ENCODE peak calls at places on chromosomes 13 and 19, in seven cellular contexts. J is dorsolateral prefrontal cortex, L is Peyer's patch, Y is D721Med, H is Calu3, E is cardiac fibroblast, F is SK-N-SH. P is an unnamed sample.

GRCh38 chr13:31885994-31886393 is 145.6 kb upstream of the FRY start:
- DNase-seq in L (no peak), J (no peak), F (peak), Y (no peak), E (peak), H (no peak), P (no peak)

GRCh38 chr19:17496337-17496997 is 15.0 kb upstream of the PGLS start:
- DNase-seq in F (peak), J (peak), H (peak), E (peak), Y (peak), L (peak), P (peak)

GRCh38 chr19:3099347-3100145 is 5.4 kb downstream of the GNA11 start:
- DNase-seq in E (no peak), L (no peak), F (no peak), J (no peak), H (no peak), Y (peak), P (no peak)

GRCh38 chr19:5339950-5340636 is 519 bp downstream of the PTPRS start:
- DNase-seq in L (no peak), Y (no peak), J (no peak), E (no peak), H (peak), F (peak), P (no peak)

GRCh38 chr13:102903659-102904407 is 58.0 kb downstream of the ERCC5 start:
- DNase-seq in J (no peak), F (peak), Y (no peak), E (peak), L (no peak), H (no peak), P (no peak)

GRCh38 chr13:73608731-73609485 is 525.3 kb downstream of the KLF12 start:
- DNase-seq in F (no peak), J (no peak), H (no peak), L (no peak), E (no peak), Y (no peak), P (no peak)

GRCh38 chr19:6521718-6522646 is 8.8 kb upstream of the TNFSF9 start:
- DNase-seq in J (no peak), L (peak), E (peak), H (no peak), F (no peak), Y (no peak), P (peak)

GRCh38 chr19:21256722-21257121 is 72.5 kb downstream of the ZNF708 start:
- DNase-seq in E (peak), Y (no peak), L (no peak), F (peak), H (no peak), J (no peak), P (no peak)

GRCh38 chr19:28333909-28334308 is 879.0 kb downstream of the UQCRFS1 start:
- DNase-seq in Y (no peak), L (no peak), J (no peak), F (no peak), H (no peak), E (no peak), P (no peak)

GRCh38 chr13:101917475-101917810 is 465.0 kb downstream of the ITGBL1 start:
- DNase-seq in L (no peak), Y (no peak), H (no peak), J (peak), E (no peak), F (peak), P (no peak)

GRCh38 chr13:113579686-113580085 is 4.9 kb upstream of the TFDP1 start:
- DNase-seq in L (no peak), E (no peak), F (no peak), H (no peak), J (no peak), Y (no peak), P (no peak)

GRCh38 chr19:30362156-30362754 is 9.9 kb upstream of the ZNF536 start:
- DNase-seq in J (no peak), Y (no peak), H (no peak), E (no peak), L (no peak), F (no peak), P (no peak)

GRCh38 chr13:37481005-37481857 is 117.3 kb downstream of the POSTN start:
- DNase-seq in Y (no peak), L (no peak), H (no peak), E (peak), J (no peak), F (no peak), P (no peak)

GRCh38 chr13:51585234-51585672 is 991 bp downstream of the WDFY2 start:
- DNase-seq in L (no peak), E (peak), J (no peak), F (no peak), H (no peak), Y (no peak), P (no peak)

GRCh38 chr19:4557971-4558941 is 1.2 kb downstream of the SEMA6B start:
- DNase-seq in E (peak), F (peak), J (no peak), Y (peak), L (peak), H (peak), P (peak)

GRCh38 chr19:4472174-4472974 is at the start of gene HDGFL2:
- DNase-seq in F (no peak), Y (peak), J (no peak), E (no peak), H (no peak), L (no peak), P (peak)

GRCh38 chr13:46229251-46229650 is 17.5 kb downstream of the LRRC63 start:
- DNase-seq in E (no peak), F (no peak), H (no peak), J (no peak), Y (no peak), L (no peak), P (no peak)

GRCh38 chr19:30564551-30565011 is 192.4 kb downstream of the ZNF536 start:
- DNase-seq in J (no peak), E (no peak), H (no peak), L (no peak), Y (no peak), F (no peak), P (no peak)

GRCh38 chr19:38394488-38394887 is 6.0 kb downstream of the SPRED3 start:
- DNase-seq in H (no peak), E (no peak), F (no peak), Y (no peak), J (no peak), L (peak), P (no peak)

GRCh38 chr13:44420376-44421220 is 47.0 kb downstream of the SERP2 start:
- DNase-seq in F (no peak), J (no peak), L (no peak), E (no peak), Y (no peak), H (no peak), P (no peak)

GRCh38 chr13:91659583-91660415 is 261.4 kb downstream of the GPC5 start:
- DNase-seq in H (peak), F (no peak), L (no peak), J (no peak), Y (no peak), E (no peak), P (no peak)

GRCh38 chr13:99446242-99446641 is 55.0 kb upstream of the TM9SF2 start:
- DNase-seq in F (no peak), L (no peak), Y (no peak), H (no peak), E (no peak), J (no peak), P (no peak)

GRCh38 chr19:56091066-56091490 is 30.0 kb downstream of the ZNF787 start:
- DNase-seq in E (peak), J (no peak), F (no peak), H (peak), Y (no peak), L (no peak), P (no peak)

GRCh38 chr13:40388617-40389016 is 277.8 kb downstream of the FOXO1 start:
- DNase-seq in F (no peak), E (no peak), J (no peak), Y (no peak), H (no peak), L (peak), P (peak)

GRCh38 chr19:54464044-54464623 is 556 bp upstream of the LENG9 start:
- DNase-seq in Y (no peak), F (peak), E (peak), J (peak), H (peak), L (peak), P (peak)

GRCh38 chr13:21668665-21669599 is 1.9 kb upstream of the FGF9 start:
- DNase-seq in H (no peak), E (peak), F (peak), Y (no peak), L (peak), J (no peak), P (peak)

GRCh38 chr19:48325265-48325910 is at the start of gene EMP3:
- DNase-seq in E (peak), Y (no peak), J (no peak), L (peak), F (no peak), H (peak), P (peak)

GRCh38 chr19:18477042-18477760 is 39.3 kb upstream of the ISYNA1 start:
- DNase-seq in F (no peak), H (no peak), L (no peak), J (no peak), E (no peak), Y (no peak), P (no peak)

GRCh38 chr13:49435992-49436391 is 7.9 kb downstream of the CAB39L start:
- DNase-seq in E (peak), F (no peak), Y (no peak), H (no peak), J (no peak), L (no peak), P (no peak)

GRCh38 chr13:32811297-32811800 is 204.9 kb upstream of the KL start:
- DNase-seq in H (no peak), L (no peak), F (no peak), J (no peak), E (no peak), Y (no peak), P (no peak)

DNA sequence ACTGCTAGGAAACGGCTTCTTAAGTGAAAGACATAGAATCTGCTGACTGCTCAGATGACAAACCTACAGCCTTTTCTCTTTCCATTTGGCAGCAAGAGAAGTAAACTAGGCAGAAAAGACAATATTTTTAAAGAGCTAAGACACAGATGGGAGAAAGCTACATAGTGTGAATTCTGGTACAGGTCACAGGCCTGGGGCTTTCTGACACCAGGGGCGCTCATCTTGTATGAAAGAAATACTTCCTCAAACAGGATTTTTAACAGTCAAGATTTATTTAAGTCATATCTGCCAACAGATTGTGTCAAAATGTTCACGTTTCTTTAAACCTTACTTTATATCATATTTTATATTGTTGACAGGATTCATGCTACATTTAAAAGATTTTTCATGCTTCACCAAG is 78.4 kb downstream of the MIPEP start:
- DNase-seq in E (no peak), F (no peak), J (no peak), Y (no peak), H (peak), L (no peak), P (no peak)
- TF ChIP-seq CTCF in E (no peak), F (no peak), J (no peak), Y (no peak), H (no peak), L (peak), P (no peak)

DNA sequence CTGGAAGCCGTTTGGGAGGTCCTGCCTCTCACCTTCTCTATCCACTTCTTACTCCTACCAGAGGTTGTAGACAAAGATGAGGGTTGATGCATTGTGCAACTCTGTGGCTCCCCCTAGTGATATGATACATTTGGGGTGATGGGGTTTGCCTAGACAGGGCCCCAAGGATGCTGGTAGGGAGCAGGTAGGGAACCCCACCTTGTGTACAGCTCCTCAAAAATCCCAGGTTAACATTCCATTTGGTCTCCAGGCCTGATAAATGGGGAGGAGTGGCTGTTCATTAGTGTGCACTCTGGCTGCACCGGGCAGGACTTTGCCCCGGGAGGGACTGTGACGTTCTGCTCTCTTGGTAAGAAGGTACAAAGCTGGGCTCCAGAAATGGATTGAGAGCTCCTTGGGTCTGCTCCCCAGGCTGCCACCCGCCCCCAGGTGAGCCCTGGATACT is 19.2 kb downstream of the SIGLEC8 start:
- DNase-seq in L (peak), Y (no peak), F (no peak), H (peak), E (peak), J (no peak), P (no peak)
- TF ChIP-seq CTCF in L (peak), Y (peak), F (peak), H (peak), E (peak), J (peak), P (peak)

DNA sequence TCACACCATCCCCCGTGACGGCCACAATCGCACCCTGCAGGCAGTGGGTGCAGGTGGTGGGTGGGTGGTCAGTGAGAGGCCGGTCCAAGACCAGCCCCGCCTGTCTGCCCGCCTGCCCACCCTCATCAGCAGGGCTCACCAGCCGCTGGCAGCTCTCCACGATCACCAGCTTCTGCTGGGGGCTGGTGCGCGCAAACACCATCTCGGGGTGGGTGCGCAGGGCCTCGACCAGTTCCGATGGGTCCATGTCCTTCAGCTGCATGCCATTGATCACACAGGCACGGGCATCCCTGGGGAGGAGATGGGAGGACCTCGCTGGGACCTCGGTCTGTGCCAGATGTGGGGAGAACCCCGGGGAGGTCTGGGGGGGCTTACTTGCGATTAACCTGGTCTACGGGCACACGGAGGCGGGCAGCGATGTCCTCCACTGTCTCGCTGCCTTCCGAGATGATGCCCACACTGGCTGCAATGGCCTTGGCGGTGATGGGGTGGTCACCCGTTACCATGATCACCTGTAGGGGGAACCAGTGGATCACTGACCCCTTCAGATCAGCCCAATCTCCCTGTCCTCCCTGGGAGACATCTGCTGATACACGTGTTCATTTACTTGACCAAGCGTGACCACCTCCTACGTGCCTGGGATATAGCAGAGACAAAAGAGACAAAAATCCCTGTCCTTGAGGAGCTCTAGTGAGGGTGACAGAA is 8.0 kb downstream of the ATP4A start:
- DNase-seq in J (no peak), H (peak), Y (no peak), L (no peak), E (peak), F (peak), P (no peak)
- TF ChIP-seq CTCF in J (no peak), H (peak), Y (peak), L (no peak), E (peak), F (peak), P (no peak)

GRCh38 chr13:97401421-97401820 is 32.5 kb upstream of the RAP2A start:
- DNase-seq in J (no peak), H (no peak), F (no peak), L (no peak), Y (no peak), E (no peak), P (no peak)

GRCh38 chr13:97392020-97392419 is 41.9 kb upstream of the RAP2A start:
- DNase-seq in J (no peak), E (no peak), F (no peak), Y (no peak), H (no peak), L (no peak), P (no peak)

GRCh38 chr13:97395437-97396136 is 38.4 kb upstream of the RAP2A start:
- DNase-seq in F (no peak), Y (no peak), J (no peak), E (peak), H (no peak), L (no peak), P (no peak)

GRCh38 chr13:97394542-97394941 is 39.4 kb upstream of the RAP2A start:
- DNase-seq in H (no peak), Y (no peak), L (no peak), J (no peak), F (no peak), E (no peak), P (no peak)

DNA sequence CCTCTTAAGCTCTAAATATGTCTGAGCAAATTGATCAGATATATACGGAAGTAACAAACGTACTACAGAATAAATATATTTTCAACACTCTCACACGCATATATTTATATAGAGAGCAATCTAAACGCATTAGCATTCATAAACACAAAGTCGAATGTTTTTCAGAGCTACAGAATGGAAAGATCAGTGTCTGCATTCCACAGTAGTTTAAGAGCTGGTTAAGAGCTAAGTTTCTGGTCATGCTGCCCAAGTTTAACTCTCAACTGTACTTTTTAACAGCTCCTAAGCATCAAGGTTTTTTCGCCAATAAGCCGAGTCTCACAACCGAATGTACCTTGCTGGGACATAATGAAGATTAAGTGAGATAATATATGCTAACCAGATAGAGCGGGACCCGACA is 36.7 kb upstream of the RAP2A start:
- DNase-seq in H (no peak), J (no peak), F (no peak), L (no peak), E (no peak), Y (no peak), P (no peak)
- TF ChIP-seq CTCF in H (no peak), J (no peak), F (no peak), L (no peak), E (no peak), Y (no peak), P (no peak)

GRCh38 chr13:82751221-82751620 is 1131.1 kb downstream of the SLITRK1 start:
- DNase-seq in L (no peak), Y (no peak), E (no peak), F (no peak), J (no peak), H (no peak), P (no peak)
- TF ChIP-seq CTCF in L (no peak), Y (no peak), E (no peak), F (no peak), J (no peak), H (no peak), P (no peak)

DNA sequence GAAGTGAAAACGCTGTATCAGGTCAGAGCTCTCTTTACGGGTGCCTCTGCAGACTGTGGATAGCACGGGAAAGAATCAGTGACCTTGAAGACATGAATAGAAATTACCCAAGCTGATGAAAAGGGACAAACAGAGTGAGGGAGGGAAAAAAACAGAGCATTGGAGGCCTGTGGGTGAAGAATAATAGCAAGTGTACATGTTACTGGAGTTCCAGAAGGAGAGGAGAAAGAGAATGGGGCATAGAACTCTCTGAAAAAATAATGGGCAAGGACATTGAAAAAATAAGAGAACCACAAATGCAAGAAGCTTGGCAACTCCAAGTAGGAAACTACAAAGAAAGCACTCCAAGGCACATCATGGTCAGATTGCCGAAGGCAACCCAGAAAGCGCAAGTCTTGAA is 86.3 kb downstream of the SPACA7 start:
- DNase-seq in F (no peak), J (no peak), E (no peak), H (no peak), L (no peak), Y (no peak), P (no peak)
- TF ChIP-seq CTCF in F (no peak), J (no peak), E (no peak), H (no peak), L (no peak), Y (no peak), P (no peak)

P was measured in natural killer cell.